ENCODE peak calls at places on chromosome 9, in seven cellular contexts. D is upper lobe of left lung, X is stomach, G is transverse colon, B is GM12878, Z is tibial nerve, V is sigmoid colon. N is an unnamed sample.

GRCh38 chr9:88387035-88387732 is 1.1 kb upstream of the SPIN1 start:
- DNase-seq in D (peak; percentile 49), X (peak; percentile 34), G (peak; percentile 74), B (no peak), Z (peak; percentile 42), V (peak; percentile 69), N (peak; percentile 54)

GRCh38 chr9:108468364-108468763 is 387.4 kb downstream of the ACTL7B start:
- DNase-seq in D (no peak), X (no peak), G (peak; percentile 38), B (no peak), Z (no peak), V (no peak), N (no peak)

GRCh38 chr9:109779711-109780452 is at the start of gene PALM2AKAP2:
- DNase-seq in D (peak; percentile 94), X (no peak), G (peak; percentile 41), B (no peak), Z (no peak), V (peak; percentile 77), N (no peak)

GRCh38 chr9:11149065-11149464 is 536.3 kb upstream of the PTPRD start:
- DNase-seq in D (no peak), X (no peak), G (no peak), B (no peak), Z (no peak), V (no peak), N (no peak)

GRCh38 chr9:81562221-81563019 is 126.9 kb downstream of the TLE1 start:
- DNase-seq in D (no peak), X (peak; percentile 62), G (no peak), B (no peak), Z (no peak), V (no peak), N (no peak)

GRCh38 chr9:29213374-29214161 is 1640.3 kb upstream of the C9orf72 start:
- DNase-seq in D (peak; percentile 84), X (peak; percentile 34), G (no peak), B (no peak), Z (no peak), V (no peak), N (no peak)

GRCh38 chr9:94563548-94563947 is 8.7 kb downstream of the PCAT7 start:
- DNase-seq in D (no peak), X (no peak), G (no peak), B (no peak), Z (no peak), V (no peak), N (no peak)

GRCh38 chr9:81787747-81788632 is 98.6 kb upstream of the TLE1 start:
- DNase-seq in D (no peak), X (no peak), G (peak; percentile 45), B (no peak), Z (peak; percentile 7), V (peak; percentile 64), N (no peak)

GRCh38 chr9:92945796-92946195 is 1.5 kb upstream of the FGD3 start:
- DNase-seq in D (no peak), X (no peak), G (no peak), B (no peak), Z (no peak), V (no peak), N (no peak)

GRCh38 chr9:110131499-110131898 is 76.5 kb downstream of the C9orf152 start:
- DNase-seq in D (no peak), X (no peak), G (no peak), B (no peak), Z (no peak), V (no peak), N (no peak)

GRCh38 chr9:108105885-108106284 is 616.3 kb upstream of the KLF4 start:
- DNase-seq in D (no peak), X (no peak), G (no peak), B (no peak), Z (no peak), V (no peak), N (no peak)

GRCh38 chr9:22395585-22396205 is 50.9 kb upstream of the DMRTA1 start:
- DNase-seq in D (no peak), X (no peak), G (no peak), B (no peak), Z (no peak), V (no peak), N (no peak)

GRCh38 chr9:114662081-114662989 is 4.7 kb upstream of the TEX53 start:
- DNase-seq in D (no peak), X (peak; percentile 46), G (peak; percentile 54), B (no peak), Z (peak; percentile 41), V (no peak), N (no peak)

DNA sequence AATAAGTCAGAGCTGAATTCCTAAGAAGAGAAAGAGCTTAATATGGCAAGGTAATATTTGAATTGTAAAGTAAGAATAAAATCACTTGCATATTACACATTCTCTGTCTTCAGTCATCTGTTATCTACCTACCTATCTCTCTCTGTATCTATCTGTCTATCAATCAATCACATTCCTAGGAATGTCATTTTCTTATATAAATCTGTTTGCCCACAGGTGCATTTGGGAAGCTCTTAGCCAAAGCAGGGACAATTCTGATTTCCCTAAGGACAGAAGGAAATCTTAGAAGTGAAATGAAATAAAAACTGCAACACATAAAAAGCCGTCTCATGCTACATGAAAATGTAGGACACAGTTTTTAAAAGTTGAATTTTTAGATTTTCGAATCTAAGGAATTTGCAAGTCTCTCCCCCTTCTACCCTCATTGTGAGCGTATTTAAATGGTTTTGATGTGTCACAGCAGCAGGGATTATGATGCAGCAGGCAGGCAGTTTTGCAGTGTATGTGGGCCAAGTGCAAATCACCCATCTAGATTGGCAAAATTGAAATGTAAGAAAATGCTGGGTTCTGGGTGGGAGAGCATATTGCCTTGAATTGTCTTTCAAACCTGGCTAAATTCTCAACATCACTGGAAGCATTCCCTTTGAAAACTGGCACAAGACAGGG is 155.7 kb downstream of the ACER2 start:
- DNase-seq in D (no peak), X (no peak), G (no peak), B (no peak), Z (no peak), V (no peak), N (no peak)
- TF ChIP-seq EP300 in D (no peak), X (no peak), G (no peak), B (no peak), Z (no peak), V (no peak), N (no peak)

DNA sequence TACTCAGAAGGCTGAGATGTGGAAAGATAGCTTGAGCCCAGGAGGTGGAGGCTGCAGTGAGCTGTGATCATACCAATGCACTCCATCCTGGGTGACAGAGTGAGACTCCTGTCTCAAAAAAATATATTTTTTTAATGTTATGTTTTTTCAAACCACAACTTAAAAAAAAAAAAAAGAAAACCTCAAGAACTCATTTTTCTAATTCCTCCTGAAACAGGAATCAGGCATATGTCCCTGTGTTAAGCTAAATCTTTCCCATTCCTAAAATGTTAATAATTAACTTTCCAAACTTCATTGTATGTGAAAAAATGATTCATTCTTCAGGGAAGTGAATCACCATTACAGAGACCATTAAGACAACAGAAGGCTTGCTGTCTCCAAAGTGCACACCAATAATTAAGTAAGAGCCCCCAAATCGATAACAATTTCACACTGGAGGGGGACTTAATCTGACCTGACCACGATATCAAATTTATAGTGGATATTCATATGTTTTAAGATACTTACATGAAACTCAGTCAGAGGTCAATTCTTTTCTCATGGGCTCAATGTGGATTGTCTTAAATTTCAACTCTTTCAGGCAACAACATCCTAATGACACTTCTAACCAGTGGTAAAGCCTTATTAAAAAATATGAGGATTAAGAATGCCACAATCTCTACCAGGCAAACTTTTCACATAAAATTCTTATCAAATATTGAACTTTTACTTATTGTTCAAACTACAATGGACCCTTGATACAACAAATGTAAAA is 5.2 kb downstream of the CEMIP2 start:
- DNase-seq in D (no peak), X (no peak), G (no peak), B (no peak), Z (no peak), V (no peak), N (no peak)
- H3K4me1 ChIP-seq in D (peaks cover 66% of the 10 kb centered on the region), X (peaks cover 98% of the 10 kb centered on the region), G (peaks cover 95% of the 10 kb centered on the region), B (peaks cover 5% of the 10 kb centered on the region), Z (no peaks in the 10 kb centered on the region), V (peaks cover 53% of the 10 kb centered on the region), N (peaks cover 5% of the 10 kb centered on the region)

DNA sequence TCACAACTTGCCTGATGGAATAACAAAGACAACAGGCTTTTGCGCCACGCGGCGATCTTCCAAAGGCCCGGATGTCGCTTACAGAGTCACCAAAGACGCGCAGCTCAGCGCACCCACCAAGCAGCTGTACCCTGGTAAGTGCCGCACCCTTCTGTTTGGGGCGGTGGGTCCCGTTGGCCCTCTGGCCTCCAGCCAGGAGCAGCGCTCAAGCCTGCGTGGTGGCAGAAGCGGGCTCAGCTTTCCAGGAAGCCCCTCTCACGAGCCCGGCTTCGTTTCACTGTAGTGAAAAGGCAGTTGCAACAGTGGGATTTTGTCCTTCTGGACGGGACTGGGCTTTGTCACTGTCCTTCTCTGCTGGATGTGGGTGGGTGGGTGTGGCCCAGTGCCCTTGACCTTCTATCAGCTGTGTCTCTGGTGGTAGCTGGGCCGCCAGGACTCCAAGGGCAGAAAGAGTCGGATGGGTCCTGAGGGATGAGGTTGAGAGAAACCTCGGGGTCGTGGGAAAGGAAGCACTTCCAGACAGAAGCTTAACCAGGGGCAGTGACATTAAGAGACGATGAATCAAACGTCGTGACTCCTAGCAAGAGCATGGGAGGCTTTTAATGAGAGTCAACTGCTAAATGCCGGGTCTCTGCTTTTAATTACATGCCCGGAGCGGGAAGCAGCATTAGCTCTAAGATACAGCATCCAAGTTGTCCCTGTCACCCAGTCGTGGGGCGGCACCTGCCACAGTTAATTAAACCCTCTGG is 49.5 kb downstream of the COL5A1 start:
- DNase-seq in D (peak; percentile 53), X (no peak), G (no peak), B (no peak), Z (no peak), V (peak; percentile 64), N (peak; percentile 35)
- H3K36me3 ChIP-seq in D (no peaks in the 10 kb centered on the region), X (no peaks in the 10 kb centered on the region), G (no peaks in the 10 kb centered on the region), B (no peaks in the 10 kb centered on the region), Z (no peaks in the 10 kb centered on the region), V (peaks cover 26% of the 10 kb centered on the region), N (no peaks in the 10 kb centered on the region)

GRCh38 chr9:130129425-130130061 is 42.7 kb upstream of the NCS1 start:
- DNase-seq in D (peak; percentile 54), X (no peak), G (no peak), B (no peak), Z (no peak), V (no peak), N (no peak)

GRCh38 chr9:130124471-130124870 is 47.7 kb upstream of the NCS1 start:
- DNase-seq in D (no peak), X (no peak), G (no peak), B (no peak), Z (no peak), V (no peak), N (peak; percentile 50)

GRCh38 chr9:130126721-130127429 is 45.3 kb upstream of the NCS1 start:
- DNase-seq in D (no peak), X (no peak), G (no peak), B (no peak), Z (no peak), V (no peak), N (no peak)

GRCh38 chr9:130128251-130128650 is 44.0 kb upstream of the NCS1 start:
- DNase-seq in D (no peak), X (peak; percentile 30), G (peak; percentile 43), B (peak; percentile 66), Z (no peak), V (no peak), N (no peak)

DNA sequence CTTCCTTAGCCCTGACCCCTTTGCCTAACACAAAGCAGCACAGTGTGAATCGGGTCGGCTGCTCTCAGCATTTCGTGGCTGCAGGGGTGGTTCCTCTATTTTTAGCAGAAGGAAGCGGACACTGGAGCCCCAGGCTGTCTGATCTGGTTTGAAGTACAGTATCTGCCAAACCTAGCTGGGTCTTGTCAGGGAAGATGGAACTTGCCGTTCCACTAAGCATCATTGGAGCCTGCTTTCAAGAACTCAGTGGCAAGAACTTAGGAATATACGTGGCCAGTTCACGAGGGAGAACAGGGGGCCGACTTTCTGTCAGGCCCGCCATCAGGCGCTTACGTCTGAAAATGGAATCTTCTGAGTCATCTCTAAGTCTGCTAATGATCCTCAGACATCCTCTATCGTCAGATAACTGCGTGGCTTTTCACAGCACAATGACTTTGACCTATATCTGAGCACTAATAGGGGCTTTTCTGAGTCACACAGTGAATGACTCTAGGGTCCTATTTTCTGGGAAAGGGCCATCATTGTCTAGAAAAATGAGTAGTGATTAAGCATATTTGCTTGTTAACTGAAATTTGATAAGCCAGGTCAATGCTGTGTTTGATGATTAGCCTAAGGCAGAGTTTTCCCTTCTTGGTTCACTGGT is 43.3 kb upstream of the NCS1 start:
- DNase-seq in D (no peak), X (no peak), G (peak; percentile 39), B (peak; percentile 79), Z (peak; percentile 45), V (no peak), N (peak; percentile 37)
- TF ChIP-seq EP300 in D (no peak), X (no peak), G (no peak), B (peak; percentile 98), Z (no peak), V (peak; percentile 12), N (no peak)

N was measured in ovary.